ENCODE peak calls at places on chromosomes 13 and 19, in four cellular contexts. A, B, I and M are unnamed samples.
A peak's percentile ranks its signal among the peaks of the same experiment; 100 is the strongest.

GRCh38 chr13:52195052-52195837 is 35.8 kb upstream of the NEK3 start:
- DNase-seq in A (no peak), B (peak; percentile 31), I (peak; percentile 82), M (no peak)

GRCh38 chr13:33125821-33126570 is 109.8 kb downstream of the KL start:
- DNase-seq in A (no peak), B (no peak), I (peak; percentile 29), M (peak; percentile 98)

GRCh38 chr19:46186717-46187101 is 38.7 kb downstream of the IGFL2 start:
- DNase-seq in A (no peak), B (no peak), I (no peak), M (no peak)

GRCh38 chr19:16945364-16945714 is 56.5 kb downstream of the F2RL3 start:
- DNase-seq in A (no peak), B (no peak), I (no peak), M (no peak)

GRCh38 chr19:2081873-2082810 is 14.0 kb downstream of the MOB3A start:
- DNase-seq in A (no peak), B (no peak), I (no peak), M (no peak)

GRCh38 chr19:47005873-47006272 is 13.8 kb upstream of the NPAS1 start:
- DNase-seq in A (no peak), B (no peak), I (no peak), M (peak; percentile 48)

GRCh38 chr13:110216403-110217041 is 90.4 kb downstream of the COL4A1 start:
- DNase-seq in A (no peak), B (no peak), I (no peak), M (no peak)

GRCh38 chr13:61413572-61413971 is 2.1 kb downstream of the PCDH20 start:
- DNase-seq in A (peak; percentile 47), B (no peak), I (no peak), M (no peak)

GRCh38 chr19:58059003-58059671 is at the start of gene ZNF135:
- DNase-seq in A (peak; percentile 68), B (peak; percentile 48), I (peak; percentile 81), M (no peak)

GRCh38 chr13:37602743-37603381 is 4.3 kb upstream of the POSTN start:
- DNase-seq in A (no peak), B (no peak), I (no peak), M (no peak)

GRCh38 chr19:9941236-9941635 is 4.9 kb upstream of the OLFM2 start:
- DNase-seq in A (no peak), B (no peak), I (no peak), M (no peak)

GRCh38 chr13:101423872-101424271 is 7.6 kb upstream of the NALCN start:
- DNase-seq in A (no peak), B (no peak), I (no peak), M (no peak)

GRCh38 chr19:38736413-38737280 is 7.6 kb downstream of the CAPN12 start:
- DNase-seq in A (peak; percentile 70), B (peak; percentile 36), I (peak; percentile 60), M (no peak)

GRCh38 chr19:47357788-47358680 is 8.9 kb downstream of the DHX34 start:
- DNase-seq in A (no peak), B (no peak), I (no peak), M (no peak)

GRCh38 chr13:33846306-33847062 is 28.5 kb downstream of the RFC3 start:
- DNase-seq in A (no peak), B (no peak), I (no peak), M (no peak)

GRCh38 chr19:19546751-19547162 is 8.7 kb downstream of the CILP2 start:
- DNase-seq in A (no peak), B (no peak), I (no peak), M (no peak)

GRCh38 chr13:43316997-43317396 is 293.6 kb downstream of the DNAJC15 start:
- DNase-seq in A (no peak), B (no peak), I (no peak), M (peak; percentile 78)

GRCh38 chr19:13526552-13526951 is 20.3 kb upstream of the CACNA1A start:
- DNase-seq in A (peak; percentile 40), B (no peak), I (no peak), M (peak; percentile 19)

GRCh38 chr13:33285420-33286124 is at the start of gene STARD13:
- DNase-seq in A (peak; percentile 79), B (no peak), I (peak; percentile 92), M (peak; percentile 98)

GRCh38 chr19:40603071-40603718 is 2.0 kb downstream of the LTBP4 start:
- DNase-seq in A (no peak), B (no peak), I (no peak), M (no peak)

GRCh38 chr13:48828962-48829405 is 146.7 kb upstream of the FNDC3A start:
- DNase-seq in A (no peak), B (no peak), I (no peak), M (peak; percentile 79)

GRCh38 chr19:41302624-41303351 is 7.2 kb upstream of the CCDC97 start:
- DNase-seq in A (no peak), B (peak; percentile 67), I (no peak), M (no peak)

GRCh38 chr19:5075603-5076002 is 106.7 kb downstream of the KDM4B start:
- DNase-seq in A (no peak), B (no peak), I (no peak), M (no peak)

GRCh38 chr19:35991731-35992450 is 3.1 kb upstream of the SDHAF1 start:
- DNase-seq in A (no peak), B (no peak), I (no peak), M (peak; percentile 43)

GRCh38 chr13:30806784-30807183 is 71.4 kb downstream of the ALOX5AP start:
- DNase-seq in A (no peak), B (no peak), I (no peak), M (peak; percentile 74)

GRCh38 chr19:51146751-51147150 is 4.7 kb downstream of the SIGLEC7 start:
- DNase-seq in A (no peak), B (no peak), I (no peak), M (no peak)

GRCh38 chr19:45186509-45187334 is 8.1 kb downstream of the BLOC1S3 start:
- DNase-seq in A (no peak), B (no peak), I (no peak), M (peak; percentile 49)

GRCh38 chr13:110351636-110352420 is 44.7 kb downstream of the COL4A2 start:
- DNase-seq in A (no peak), B (no peak), I (no peak), M (no peak)